ENCODE peak calls at places on chromosomes 16 and 17, in four cellular contexts. One of them, this sample, is unnamed.

GRCh38 chr17:9306086-9306485 is 269.5 kb downstream of the STX8 start:
- DNase-seq in breast epithelium: no peak
- DNase-seq in transverse colon: no peak
- DNase-seq in pancreas: no peak
- DNase-seq in this sample: no peak

GRCh38 chr16:66266436-66267286 is 99.8 kb upstream of the CDH5 start:
- DNase-seq in breast epithelium: peak; percentile 49
- DNase-seq in transverse colon: peak; percentile 27
- DNase-seq in pancreas: no peak
- DNase-seq in this sample: no peak

GRCh38 chr16:76535-77272 is 1.3 kb upstream of the MPG start:
- DNase-seq in breast epithelium: no peak
- DNase-seq in transverse colon: peak; percentile 71
- DNase-seq in pancreas: peak; percentile 68
- DNase-seq in this sample: no peak

GRCh38 chr16:12078405-12079245 is 102.1 kb downstream of the SNX29 start:
- DNase-seq in breast epithelium: no peak
- DNase-seq in transverse colon: no peak
- DNase-seq in pancreas: no peak
- DNase-seq in this sample: no peak

GRCh38 chr17:7579839-7580630 is 597 bp downstream of the CD68 start:
- DNase-seq in breast epithelium: no peak
- DNase-seq in transverse colon: no peak
- DNase-seq in pancreas: no peak
- DNase-seq in this sample: no peak

GRCh38 chr17:52376137-52376536 is 217.6 kb upstream of the CA10 start:
- DNase-seq in breast epithelium: no peak
- DNase-seq in transverse colon: no peak
- DNase-seq in pancreas: no peak
- DNase-seq in this sample: no peak

GRCh38 chr16:87395181-87395842 is 3.2 kb downstream of the MAP1LC3B start:
- DNase-seq in breast epithelium: no peak
- DNase-seq in transverse colon: no peak
- DNase-seq in pancreas: no peak
- DNase-seq in this sample: no peak

GRCh38 chr17:56823848-56824247 is 9.9 kb downstream of the C17orf67 start:
- DNase-seq in breast epithelium: no peak
- DNase-seq in transverse colon: no peak
- DNase-seq in pancreas: no peak
- DNase-seq in this sample: no peak

GRCh38 chr17:29615048-29615385 is 7.7 kb downstream of the CORO6 start:
- DNase-seq in breast epithelium: no peak
- DNase-seq in transverse colon: peak; percentile 54
- DNase-seq in pancreas: no peak
- DNase-seq in this sample: peak; percentile 77

GRCh38 chr16:19694989-19695388 is 23.0 kb downstream of the KNOP1 start:
- DNase-seq in breast epithelium: no peak
- DNase-seq in transverse colon: no peak
- DNase-seq in pancreas: peak; percentile 6
- DNase-seq in this sample: no peak

GRCh38 chr17:14091367-14091766 is 22.1 kb downstream of the COX10 start:
- DNase-seq in breast epithelium: no peak
- DNase-seq in transverse colon: no peak
- DNase-seq in pancreas: no peak
- DNase-seq in this sample: no peak

GRCh38 chr17:18146980-18147379 is 36.6 kb upstream of the ALKBH5 start:
- DNase-seq in breast epithelium: no peak
- DNase-seq in transverse colon: no peak
- DNase-seq in pancreas: no peak
- DNase-seq in this sample: no peak

GRCh38 chr17:71460943-71461342 is 659.9 kb upstream of the SOX9 start:
- DNase-seq in breast epithelium: no peak
- DNase-seq in transverse colon: peak; percentile 34
- DNase-seq in pancreas: no peak
- DNase-seq in this sample: no peak

GRCh38 chr17:82592289-82592683 is 56.0 kb downstream of the WDR45B start:
- DNase-seq in breast epithelium: no peak
- DNase-seq in transverse colon: peak; percentile 50
- DNase-seq in pancreas: no peak
- DNase-seq in this sample: no peak

GRCh38 chr16:88963583-88963982 is 13.4 kb downstream of the CBFA2T3 start:
- DNase-seq in breast epithelium: no peak
- DNase-seq in transverse colon: no peak
- DNase-seq in pancreas: no peak
- DNase-seq in this sample: no peak

GRCh38 chr17:18185391-18185790 is 1.8 kb downstream of the ALKBH5 start:
- DNase-seq in breast epithelium: no peak
- DNase-seq in transverse colon: no peak
- DNase-seq in pancreas: no peak
- DNase-seq in this sample: no peak

GRCh38 chr17:76191891-76192290 is 48.4 kb downstream of the RNF157 start:
- DNase-seq in breast epithelium: no peak
- DNase-seq in transverse colon: no peak
- DNase-seq in pancreas: no peak
- DNase-seq in this sample: no peak

GRCh38 chr16:31713945-31714898 is 159.4 kb upstream of the ZNF267 start:
- DNase-seq in breast epithelium: no peak
- DNase-seq in transverse colon: no peak
- DNase-seq in pancreas: no peak
- DNase-seq in this sample: no peak

GRCh38 chr17:75512946-75513666 is 2.2 kb downstream of the CASKIN2 start:
- DNase-seq in breast epithelium: no peak
- DNase-seq in transverse colon: no peak
- DNase-seq in pancreas: no peak
- DNase-seq in this sample: no peak

GRCh38 chr16:83068686-83069085 is 441.9 kb downstream of the CDH13 start:
- DNase-seq in breast epithelium: no peak
- DNase-seq in transverse colon: no peak
- DNase-seq in pancreas: no peak
- DNase-seq in this sample: no peak

GRCh38 chr17:47803751-47804150 is 17.8 kb downstream of the OSBPL7 start:
- DNase-seq in breast epithelium: no peak
- DNase-seq in transverse colon: no peak
- DNase-seq in pancreas: no peak
- DNase-seq in this sample: no peak

GRCh38 chr16:31268033-31268365 is 8.2 kb downstream of the ITGAM start:
- DNase-seq in breast epithelium: no peak
- DNase-seq in transverse colon: no peak
- DNase-seq in pancreas: no peak
- DNase-seq in this sample: no peak

GRCh38 chr16:28167730-28168129 is 44.0 kb downstream of the XPO6 start:
- DNase-seq in breast epithelium: no peak
- DNase-seq in transverse colon: no peak
- DNase-seq in pancreas: no peak
- DNase-seq in this sample: no peak

GRCh38 chr17:50831430-50832064 is 3.8 kb upstream of the WFIKKN2 start:
- DNase-seq in breast epithelium: peak; percentile 57
- DNase-seq in transverse colon: no peak
- DNase-seq in pancreas: no peak
- DNase-seq in this sample: no peak

GRCh38 chr17:41396340-41396739 is 1.1 kb downstream of the KRT31 start:
- DNase-seq in breast epithelium: no peak
- DNase-seq in transverse colon: no peak
- DNase-seq in pancreas: no peak
- DNase-seq in this sample: no peak

GRCh38 chr16:80994451-80994850 is 12.2 kb downstream of the CMC2 start:
- DNase-seq in breast epithelium: no peak
- DNase-seq in transverse colon: no peak
- DNase-seq in pancreas: no peak
- DNase-seq in this sample: no peak

GRCh38 chr16:89047331-89048086 is 46.1 kb upstream of the ACSF3 start:
- DNase-seq in breast epithelium: no peak
- DNase-seq in transverse colon: no peak
- DNase-seq in pancreas: peak; percentile 3
- DNase-seq in this sample: no peak

GRCh38 chr16:47872228-47872627 is 283.6 kb downstream of the ABCC12 start:
- DNase-seq in breast epithelium: no peak
- DNase-seq in transverse colon: no peak
- DNase-seq in pancreas: no peak
- DNase-seq in this sample: no peak

GRCh38 chr16:4404247-4404966 is 12.0 kb downstream of the CORO7 start:
- DNase-seq in breast epithelium: no peak
- DNase-seq in transverse colon: peak; percentile 32
- DNase-seq in pancreas: no peak
- DNase-seq in this sample: peak; percentile 35

GRCh38 chr16:53960954-53961616 is 257.1 kb downstream of the FTO start:
- DNase-seq in breast epithelium: no peak
- DNase-seq in transverse colon: no peak
- DNase-seq in pancreas: no peak
- DNase-seq in this sample: no peak

GRCh38 chr16:85862476-85863383 is 36.2 kb upstream of the IRF8 start:
- DNase-seq in breast epithelium: no peak
- DNase-seq in transverse colon: no peak
- DNase-seq in pancreas: no peak
- DNase-seq in this sample: no peak
- TF ChIP-seq CTCF in breast epithelium: no peak
- TF ChIP-seq CTCF in transverse colon: no peak
- TF ChIP-seq CTCF in pancreas: no peak
- TF ChIP-seq CTCF in this sample: no peak

GRCh38 chr17:1636732-1637285 is 8.2 kb upstream of the SLC43A2 start:
- DNase-seq in breast epithelium: no peak
- DNase-seq in transverse colon: no peak
- DNase-seq in pancreas: no peak
- DNase-seq in this sample: no peak

GRCh38 chr17:1640329-1641064 is 5.0 kb downstream of the SCARF1 start:
- DNase-seq in breast epithelium: peak; percentile 56
- DNase-seq in transverse colon: no peak
- DNase-seq in pancreas: peak; percentile 78
- DNase-seq in this sample: no peak

GRCh38 chr17:1638171-1638583 is 7.4 kb downstream of the SCARF1 start:
- DNase-seq in breast epithelium: no peak
- DNase-seq in transverse colon: no peak
- DNase-seq in pancreas: no peak
- DNase-seq in this sample: no peak

GRCh38 chr17:1639549-1639948 is 6.0 kb downstream of the SCARF1 start:
- DNase-seq in breast epithelium: no peak
- DNase-seq in transverse colon: no peak
- DNase-seq in pancreas: peak; percentile 49
- DNase-seq in this sample: no peak

DNA sequence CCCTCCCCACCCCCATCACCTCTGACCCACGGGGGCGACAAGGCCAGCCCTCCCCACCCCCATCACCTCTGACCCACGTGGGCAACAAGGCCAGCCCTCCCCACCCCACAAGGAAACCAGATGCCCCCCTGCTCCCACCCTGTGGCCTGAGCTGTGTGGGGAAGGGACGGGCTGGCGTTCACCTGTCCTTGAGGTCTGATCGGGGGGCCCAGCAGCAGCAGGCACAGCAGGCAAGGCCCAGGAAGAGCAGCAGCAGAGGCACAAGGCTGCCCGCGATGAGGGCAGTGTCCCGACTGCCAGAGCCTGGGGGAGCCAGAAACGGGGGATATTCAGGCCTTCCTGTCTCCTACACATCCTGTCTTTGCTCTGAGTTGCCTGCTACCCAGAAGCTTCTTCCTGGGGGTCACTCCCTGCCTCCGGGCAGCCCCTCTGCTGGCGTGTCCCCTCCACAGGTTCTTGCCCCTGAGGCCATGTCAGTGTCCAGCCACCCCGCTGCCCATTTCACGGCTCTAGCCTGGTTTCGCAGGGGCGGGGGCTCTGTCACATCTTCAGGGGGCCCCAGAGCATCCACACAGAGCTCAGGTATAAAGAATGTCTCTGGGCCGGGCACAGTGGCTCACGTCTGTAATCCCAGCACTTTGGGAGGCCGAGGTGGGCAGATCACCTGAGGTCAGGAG is 6.8 kb downstream of the SCARF1 start:
- DNase-seq in breast epithelium: no peak
- DNase-seq in transverse colon: no peak
- DNase-seq in pancreas: no peak
- DNase-seq in this sample: no peak
- H3K27ac ChIP-seq in breast epithelium: no peak overlapping the region
- H3K27ac ChIP-seq in transverse colon: no peak overlapping the region
- H3K27ac ChIP-seq in pancreas: no peak overlapping the region
- H3K27ac ChIP-seq in this sample: no peak overlapping the region

DNA sequence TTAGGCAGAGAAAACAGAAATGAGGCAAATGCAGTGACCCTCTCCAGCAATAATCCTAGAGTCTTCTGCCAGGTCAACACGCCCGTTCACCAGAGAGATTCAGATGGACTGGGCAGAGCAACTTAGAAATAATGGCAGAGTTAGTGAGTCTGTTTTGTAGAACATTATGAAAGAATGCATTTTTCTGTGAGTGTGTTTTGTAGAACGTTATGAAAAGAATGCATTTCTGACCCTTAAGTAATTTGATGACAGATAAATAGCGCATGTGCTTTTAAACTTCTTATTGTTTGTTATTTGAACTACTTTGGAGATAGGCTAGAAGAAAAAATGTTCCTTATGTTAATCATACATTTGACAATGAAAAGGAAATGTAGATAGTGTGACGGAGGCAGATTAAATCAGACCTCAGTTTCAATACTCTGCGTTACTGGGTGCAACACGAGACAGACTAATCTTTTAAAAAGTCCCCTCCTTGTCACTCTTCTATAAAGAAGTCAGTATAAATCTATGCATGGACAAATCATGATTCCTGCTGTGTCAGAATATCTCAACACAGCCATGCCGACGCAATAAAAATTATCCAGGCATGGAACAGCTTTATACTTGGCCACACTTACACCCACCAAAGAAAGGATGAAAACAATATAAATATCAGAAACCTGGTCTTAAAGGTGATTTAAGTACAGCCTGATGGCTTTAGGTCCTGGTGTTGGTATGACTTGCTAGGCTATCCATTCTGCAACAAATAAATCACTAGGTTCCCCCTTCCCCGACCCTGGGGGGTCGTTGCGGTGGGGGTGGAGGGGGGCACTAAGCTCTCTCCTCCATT is 47.8 kb downstream of the MARCHF10 start:
- DNase-seq in breast epithelium: no peak
- DNase-seq in transverse colon: no peak
- DNase-seq in pancreas: no peak
- DNase-seq in this sample: no peak
- H3K9me3 ChIP-seq in breast epithelium: no peaks in the 10 kb centered on the region
- H3K9me3 ChIP-seq in transverse colon: no peaks in the 10 kb centered on the region
- H3K9me3 ChIP-seq in pancreas: no peaks in the 10 kb centered on the region
- H3K9me3 ChIP-seq in this sample: no peaks in the 10 kb centered on the region

GRCh38 chr17:60164164-60164563 is 14.4 kb downstream of the CA4 start:
- DNase-seq in breast epithelium: no peak
- DNase-seq in transverse colon: no peak
- DNase-seq in pancreas: no peak
- DNase-seq in this sample: no peak

GRCh38 chr17:60165223-60165622 is 15.4 kb downstream of the CA4 start:
- DNase-seq in breast epithelium: no peak
- DNase-seq in transverse colon: no peak
- DNase-seq in pancreas: no peak
- DNase-seq in this sample: no peak

GRCh38 chr17:60164697-60165096 is 14.9 kb downstream of the CA4 start:
- DNase-seq in breast epithelium: no peak
- DNase-seq in transverse colon: no peak
- DNase-seq in pancreas: no peak
- DNase-seq in this sample: no peak

GRCh38 chr17:60161598-60162330 is 12.0 kb downstream of the CA4 start:
- DNase-seq in breast epithelium: no peak
- DNase-seq in transverse colon: no peak
- DNase-seq in pancreas: peak; percentile 58
- DNase-seq in this sample: no peak

GRCh38 chr17:60163108-60163784 is 13.5 kb downstream of the CA4 start:
- DNase-seq in breast epithelium: no peak
- DNase-seq in transverse colon: no peak
- DNase-seq in pancreas: no peak
- DNase-seq in this sample: no peak
- TF ChIP-seq CTCF in breast epithelium: no peak
- TF ChIP-seq CTCF in transverse colon: no peak
- TF ChIP-seq CTCF in pancreas: no peak
- TF ChIP-seq CTCF in this sample: no peak